ENCODE peak calls at places on chromosomes 12 and 14, in seven cellular contexts. One of them, this sample, is unnamed. For H3K4me1, the result is how much of the 10 kb centered on the place peaks cover.

GRCh38 chr12:16187684-16188083 is 89.8 kb downstream of the SLC15A5 start:
- DNase-seq in hepatocyte: peak
- DNase-seq in transverse colon: no peak
- DNase-seq in CD8-positive, alpha-beta T cell: no peak
- DNase-seq in right atrium auricular region: no peak
- DNase-seq in lung: no peak
- DNase-seq in suprapubic skin: no peak
- DNase-seq in this sample: no peak

GRCh38 chr12:124472690-124473279 is 94.6 kb downstream of the NCOR2 start:
- DNase-seq in right atrium auricular region: no peak
- DNase-seq in transverse colon: no peak
- DNase-seq in suprapubic skin: no peak
- DNase-seq in CD8-positive, alpha-beta T cell: no peak
- DNase-seq in hepatocyte: no peak
- DNase-seq in lung: no peak
- DNase-seq in this sample: no peak

GRCh38 chr14:23137221-23138172 is 18.4 kb upstream of the CEBPE start:
- DNase-seq in right atrium auricular region: no peak
- DNase-seq in CD8-positive, alpha-beta T cell: no peak
- DNase-seq in lung: no peak
- DNase-seq in hepatocyte: no peak
- DNase-seq in suprapubic skin: no peak
- DNase-seq in transverse colon: no peak
- DNase-seq in this sample: no peak

GRCh38 chr12:132354211-132354981 is 25.0 kb upstream of the GALNT9 start:
- DNase-seq in transverse colon: no peak
- DNase-seq in hepatocyte: no peak
- DNase-seq in lung: no peak
- DNase-seq in suprapubic skin: no peak
- DNase-seq in CD8-positive, alpha-beta T cell: no peak
- DNase-seq in right atrium auricular region: no peak
- DNase-seq in this sample: no peak

GRCh38 chr12:116943419-116944372 is 32.9 kb downstream of the FBXW8 start:
- DNase-seq in suprapubic skin: no peak
- DNase-seq in transverse colon: no peak
- DNase-seq in CD8-positive, alpha-beta T cell: no peak
- DNase-seq in hepatocyte: no peak
- DNase-seq in lung: no peak
- DNase-seq in right atrium auricular region: no peak
- DNase-seq in this sample: peak

GRCh38 chr14:75647650-75648049 is 13.0 kb downstream of the ERG28 start:
- DNase-seq in hepatocyte: no peak
- DNase-seq in transverse colon: no peak
- DNase-seq in lung: no peak
- DNase-seq in right atrium auricular region: no peak
- DNase-seq in CD8-positive, alpha-beta T cell: no peak
- DNase-seq in suprapubic skin: no peak
- DNase-seq in this sample: no peak

GRCh38 chr14:32764131-32764530 is 174.5 kb upstream of the NPAS3 start:
- DNase-seq in transverse colon: no peak
- DNase-seq in lung: no peak
- DNase-seq in CD8-positive, alpha-beta T cell: no peak
- DNase-seq in right atrium auricular region: no peak
- DNase-seq in suprapubic skin: no peak
- DNase-seq in hepatocyte: no peak
- DNase-seq in this sample: no peak

GRCh38 chr12:7935464-7935772 is 569 bp downstream of the SLC2A3 start:
- DNase-seq in lung: no peak
- DNase-seq in suprapubic skin: no peak
- DNase-seq in transverse colon: no peak
- DNase-seq in CD8-positive, alpha-beta T cell: peak
- DNase-seq in right atrium auricular region: no peak
- DNase-seq in hepatocyte: no peak
- DNase-seq in this sample: no peak

GRCh38 chr14:76550534-76550933 is 174.6 kb downstream of the ESRRB start:
- DNase-seq in CD8-positive, alpha-beta T cell: no peak
- DNase-seq in right atrium auricular region: no peak
- DNase-seq in transverse colon: no peak
- DNase-seq in suprapubic skin: no peak
- DNase-seq in lung: no peak
- DNase-seq in hepatocyte: no peak
- DNase-seq in this sample: no peak

GRCh38 chr12:37672655-37673260 is 643.8 kb upstream of the ALG10B start:
- DNase-seq in lung: no peak
- DNase-seq in right atrium auricular region: no peak
- DNase-seq in suprapubic skin: no peak
- DNase-seq in hepatocyte: no peak
- DNase-seq in CD8-positive, alpha-beta T cell: no peak
- DNase-seq in transverse colon: no peak
- DNase-seq in this sample: no peak

GRCh38 chr12:124487065-124487833 is 80.2 kb downstream of the NCOR2 start:
- DNase-seq in transverse colon: no peak
- DNase-seq in right atrium auricular region: no peak
- DNase-seq in suprapubic skin: peak
- DNase-seq in lung: no peak
- DNase-seq in hepatocyte: no peak
- DNase-seq in CD8-positive, alpha-beta T cell: no peak
- DNase-seq in this sample: no peak

GRCh38 chr12:53279283-53279869 is 11.3 kb downstream of the ESPL1 start:
- DNase-seq in transverse colon: peak
- DNase-seq in right atrium auricular region: no peak
- DNase-seq in lung: no peak
- DNase-seq in hepatocyte: no peak
- DNase-seq in CD8-positive, alpha-beta T cell: no peak
- DNase-seq in suprapubic skin: no peak
- DNase-seq in this sample: no peak

GRCh38 chr12:126668538-126668937 is 1598.4 kb upstream of the TMEM132C start:
- DNase-seq in lung: no peak
- DNase-seq in right atrium auricular region: no peak
- DNase-seq in CD8-positive, alpha-beta T cell: no peak
- DNase-seq in hepatocyte: no peak
- DNase-seq in transverse colon: no peak
- DNase-seq in suprapubic skin: no peak
- DNase-seq in this sample: no peak

GRCh38 chr12:79897617-79898016 is 37.3 kb downstream of the PPP1R12A start:
- DNase-seq in suprapubic skin: no peak
- DNase-seq in right atrium auricular region: no peak
- DNase-seq in lung: no peak
- DNase-seq in CD8-positive, alpha-beta T cell: no peak
- DNase-seq in transverse colon: no peak
- DNase-seq in hepatocyte: no peak
- DNase-seq in this sample: no peak

GRCh38 chr12:6211421-6211869 is 11.2 kb downstream of the CD9 start:
- DNase-seq in transverse colon: no peak
- DNase-seq in hepatocyte: peak
- DNase-seq in right atrium auricular region: no peak
- DNase-seq in suprapubic skin: no peak
- DNase-seq in CD8-positive, alpha-beta T cell: no peak
- DNase-seq in lung: no peak
- DNase-seq in this sample: no peak

GRCh38 chr12:98084391-98084790 is 431.0 kb upstream of the TMPO start:
- DNase-seq in CD8-positive, alpha-beta T cell: no peak
- DNase-seq in transverse colon: no peak
- DNase-seq in lung: no peak
- DNase-seq in suprapubic skin: no peak
- DNase-seq in right atrium auricular region: no peak
- DNase-seq in hepatocyte: no peak
- DNase-seq in this sample: no peak

GRCh38 chr14:28608438-28608837 is 158.1 kb upstream of the FOXG1 start:
- DNase-seq in CD8-positive, alpha-beta T cell: no peak
- DNase-seq in suprapubic skin: no peak
- DNase-seq in transverse colon: no peak
- DNase-seq in lung: no peak
- DNase-seq in right atrium auricular region: no peak
- DNase-seq in hepatocyte: no peak
- DNase-seq in this sample: no peak

GRCh38 chr12:131928080-131928764 is 854 bp upstream of the PUS1 start:
- DNase-seq in suprapubic skin: no peak
- DNase-seq in CD8-positive, alpha-beta T cell: no peak
- DNase-seq in right atrium auricular region: no peak
- DNase-seq in transverse colon: peak
- DNase-seq in lung: no peak
- DNase-seq in hepatocyte: no peak
- DNase-seq in this sample: no peak

GRCh38 chr14:91924871-91925726 is 22.4 kb downstream of the FBLN5 start:
- DNase-seq in CD8-positive, alpha-beta T cell: no peak
- DNase-seq in hepatocyte: no peak
- DNase-seq in right atrium auricular region: no peak
- DNase-seq in lung: no peak
- DNase-seq in suprapubic skin: no peak
- DNase-seq in transverse colon: no peak
- DNase-seq in this sample: no peak

GRCh38 chr14:75654127-75654732 is 6.4 kb downstream of the ERG28 start:
- DNase-seq in right atrium auricular region: peak
- DNase-seq in CD8-positive, alpha-beta T cell: peak
- DNase-seq in hepatocyte: peak
- DNase-seq in suprapubic skin: peak
- DNase-seq in transverse colon: peak
- DNase-seq in lung: peak
- DNase-seq in this sample: peak

GRCh38 chr14:106850913-106851825 is 1324.8 kb downstream of the TMEM121 start:
- DNase-seq in transverse colon: peak
- DNase-seq in CD8-positive, alpha-beta T cell: no peak
- DNase-seq in suprapubic skin: no peak
- DNase-seq in right atrium auricular region: no peak
- DNase-seq in lung: no peak
- DNase-seq in hepatocyte: no peak
- DNase-seq in this sample: no peak

GRCh38 chr14:70907996-70908917 is 998 bp downstream of the PCNX1 start:
- DNase-seq in right atrium auricular region: peak
- DNase-seq in transverse colon: peak
- DNase-seq in lung: peak
- DNase-seq in hepatocyte: peak
- DNase-seq in CD8-positive, alpha-beta T cell: peak
- DNase-seq in suprapubic skin: peak
- DNase-seq in this sample: peak
- H3K4me1 ChIP-seq in right atrium auricular region: under half
- H3K4me1 ChIP-seq in transverse colon: under half
- H3K4me1 ChIP-seq in lung: under half
- H3K4me1 ChIP-seq in hepatocyte: under half
- H3K4me1 ChIP-seq in CD8-positive, alpha-beta T cell: under half
- H3K4me1 ChIP-seq in suprapubic skin: under half
- H3K4me1 ChIP-seq in this sample: under half

GRCh38 chr12:47753021-47754001 is 5.4 kb downstream of the RAPGEF3 start:
- DNase-seq in lung: peak
- DNase-seq in CD8-positive, alpha-beta T cell: no peak
- DNase-seq in suprapubic skin: peak
- DNase-seq in hepatocyte: no peak
- DNase-seq in right atrium auricular region: peak
- DNase-seq in transverse colon: peak
- DNase-seq in this sample: peak
- TF ChIP-seq CTCF in lung: no peak
- TF ChIP-seq CTCF in CD8-positive, alpha-beta T cell: no peak
- TF ChIP-seq CTCF in suprapubic skin: no peak
- TF ChIP-seq CTCF in hepatocyte: no peak
- TF ChIP-seq CTCF in right atrium auricular region: no peak
- TF ChIP-seq CTCF in transverse colon: no peak
- TF ChIP-seq CTCF in this sample: no peak

GRCh38 chr14:49868720-49869114 is 16.1 kb upstream of the NEMF start:
- DNase-seq in right atrium auricular region: no peak
- DNase-seq in hepatocyte: no peak
- DNase-seq in CD8-positive, alpha-beta T cell: no peak
- DNase-seq in suprapubic skin: no peak
- DNase-seq in lung: no peak
- DNase-seq in transverse colon: no peak
- DNase-seq in this sample: no peak
- H3K4me1 ChIP-seq in right atrium auricular region: under half
- H3K4me1 ChIP-seq in hepatocyte: under half
- H3K4me1 ChIP-seq in CD8-positive, alpha-beta T cell: under half
- H3K4me1 ChIP-seq in suprapubic skin: under half
- H3K4me1 ChIP-seq in lung: under half
- H3K4me1 ChIP-seq in transverse colon: under half
- H3K4me1 ChIP-seq in this sample: under half

GRCh38 chr12:122081697-122082221 is 3.2 kb downstream of the MLXIP start:
- DNase-seq in hepatocyte: peak
- DNase-seq in suprapubic skin: peak
- DNase-seq in CD8-positive, alpha-beta T cell: peak
- DNase-seq in transverse colon: peak
- DNase-seq in right atrium auricular region: no peak
- DNase-seq in lung: no peak
- DNase-seq in this sample: no peak
- TF ChIP-seq CTCF in hepatocyte: no peak
- TF ChIP-seq CTCF in suprapubic skin: no peak
- TF ChIP-seq CTCF in CD8-positive, alpha-beta T cell: no peak
- TF ChIP-seq CTCF in transverse colon: no peak
- TF ChIP-seq CTCF in right atrium auricular region: no peak
- TF ChIP-seq CTCF in lung: no peak
- TF ChIP-seq CTCF in this sample: peak